ENCODE peak calls at places on chromosomes 11 and 22, in four cellular contexts. O is naive thymus-derived CD4-positive, alpha-beta T cell; B is tibial artery; P is PC-3. L is an unnamed sample.

GRCh38 chr22:25148149-25148691 is 51.4 kb upstream of the CRYBB3 start:
- DNase-seq in O (no peak), B (no peak), P (no peak), L (peak)

GRCh38 chr22:48350456-48350855 is 1477.2 kb downstream of the BRD1 start:
- DNase-seq in O (no peak), B (no peak), P (no peak), L (no peak)

GRCh38 chr22:48570912-48571311 is 1256.8 kb downstream of the BRD1 start:
- DNase-seq in O (no peak), B (no peak), P (no peak), L (no peak)

GRCh38 chr22:34760276-34761008 is 305.5 kb upstream of the ISX start:
- DNase-seq in O (no peak), B (no peak), P (no peak), L (no peak)

GRCh38 chr22:32411388-32411787 is 659 bp downstream of the RTCB start:
- DNase-seq in O (peak), B (no peak), P (peak), L (no peak)

GRCh38 chr11:3745161-3745560 is 52.2 kb downstream of the NUP98 start:
- DNase-seq in O (no peak), B (no peak), P (peak), L (no peak)

GRCh38 chr11:13327421-13327820 is 49.8 kb downstream of the BMAL1 start:
- DNase-seq in O (no peak), B (no peak), P (no peak), L (no peak)

GRCh38 chr22:31036671-31037550 is 44.2 kb upstream of the SMTN start:
- DNase-seq in O (no peak), B (peak), P (peak), L (peak)

GRCh38 chr11:707817-708420 is 1.9 kb downstream of the EPS8L2 start:
- DNase-seq in O (no peak), B (peak), P (peak), L (no peak)

GRCh38 chr11:62402226-62402625 is 16.6 kb upstream of the SCGB1A1 start:
- DNase-seq in O (peak), B (peak), P (no peak), L (peak)

GRCh38 chr22:37464181-37464580 is 22.0 kb downstream of the MFNG start:
- DNase-seq in O (no peak), B (no peak), P (no peak), L (no peak)

GRCh38 chr22:46287873-46288751 is 8.6 kb upstream of the GTSE1 start:
- DNase-seq in O (no peak), B (peak), P (no peak), L (peak)

GRCh38 chr11:128630367-128631230 is 43.2 kb upstream of the ETS1 start:
- DNase-seq in O (peak), B (peak), P (peak), L (peak)
- H3K4me3 ChIP-seq in O (peak), B (no peak), P (no peak), L (no peak)

GRCh38 chr11:112156153-112156552 is 7.7 kb downstream of the IL18 start:
- DNase-seq in O (no peak), B (no peak), P (no peak), L (no peak)

GRCh38 chr11:112157274-112157766 is 6.6 kb downstream of the IL18 start:
- DNase-seq in O (no peak), B (no peak), P (peak), L (no peak)

GRCh38 chr11:112160452-112160851 is 3.4 kb downstream of the IL18 start:
- DNase-seq in O (no peak), B (no peak), P (peak), L (no peak)

GRCh38 chr11:112159098-112159761 is 4.7 kb downstream of the IL18 start:
- DNase-seq in O (no peak), B (no peak), P (no peak), L (no peak)

GRCh38 chr11:112156594-112157273 is 7.2 kb downstream of the IL18 start:
- DNase-seq in O (no peak), B (no peak), P (no peak), L (no peak)
- H3K27ac ChIP-seq in O (no peak), B (no peak), P (peak), L (no peak)

GRCh38 chr11:75374646-75375045 is 23.2 kb upstream of the ARRB1 start:
- DNase-seq in O (no peak), B (no peak), P (no peak), L (no peak)

GRCh38 chr11:75365711-75366181 is 14.3 kb upstream of the ARRB1 start:
- DNase-seq in O (no peak), B (no peak), P (peak), L (peak)

GRCh38 chr11:75375626-75376025 is 23.7 kb upstream of the RPS3 start:
- DNase-seq in O (no peak), B (no peak), P (no peak), L (no peak)

GRCh38 chr11:75371930-75372876 is 20.7 kb upstream of the ARRB1 start:
- DNase-seq in O (no peak), B (no peak), P (peak), L (no peak)

DNA sequence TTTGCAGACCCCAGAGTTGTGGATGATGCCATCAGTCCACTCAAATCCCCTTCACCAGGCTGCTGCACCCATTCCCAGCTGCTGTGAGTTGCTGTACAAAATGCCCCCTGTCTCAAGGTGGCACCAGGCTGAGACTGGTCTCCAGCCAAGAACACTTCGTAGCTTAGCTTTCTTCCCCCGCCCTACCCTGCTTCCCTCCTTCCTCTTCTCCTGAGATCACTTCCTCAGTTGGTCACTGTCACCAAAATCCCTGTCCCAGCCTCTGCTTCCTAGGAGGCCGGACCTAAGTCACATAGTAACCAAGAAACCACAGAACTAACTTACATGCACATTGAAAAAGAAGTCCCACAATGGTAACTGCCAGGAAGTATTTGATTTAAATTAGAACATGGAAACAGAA is 18.4 kb upstream of the ARRB1 start:
- DNase-seq in O (no peak), B (no peak), P (peak), L (peak)
- H3K4me3 ChIP-seq in O (no peak), B (no peak), P (no peak), L (no peak)

GRCh38 chr11:12007230-12007593 is 1.2 kb downstream of the DKK3 start:
- DNase-seq in O (no peak), B (no peak), P (no peak), L (no peak)

GRCh38 chr11:12008790-12009616 is 577 bp upstream of the DKK3 start:
- DNase-seq in O (no peak), B (peak), P (no peak), L (peak)

GRCh38 chr11:12006552-12007229 is 1.7 kb downstream of the DKK3 start:
- DNase-seq in O (no peak), B (no peak), P (no peak), L (no peak)

GRCh38 chr11:12009617-12010321 is 1.3 kb upstream of the DKK3 start:
- DNase-seq in O (no peak), B (no peak), P (no peak), L (no peak)

GRCh38 chr11:12007769-12008737 is at the start of gene DKK3:
- DNase-seq in O (no peak), B (peak), P (no peak), L (no peak)
- H3K27ac ChIP-seq in O (no peak), B (peak), P (no peak), L (peak)

DNA sequence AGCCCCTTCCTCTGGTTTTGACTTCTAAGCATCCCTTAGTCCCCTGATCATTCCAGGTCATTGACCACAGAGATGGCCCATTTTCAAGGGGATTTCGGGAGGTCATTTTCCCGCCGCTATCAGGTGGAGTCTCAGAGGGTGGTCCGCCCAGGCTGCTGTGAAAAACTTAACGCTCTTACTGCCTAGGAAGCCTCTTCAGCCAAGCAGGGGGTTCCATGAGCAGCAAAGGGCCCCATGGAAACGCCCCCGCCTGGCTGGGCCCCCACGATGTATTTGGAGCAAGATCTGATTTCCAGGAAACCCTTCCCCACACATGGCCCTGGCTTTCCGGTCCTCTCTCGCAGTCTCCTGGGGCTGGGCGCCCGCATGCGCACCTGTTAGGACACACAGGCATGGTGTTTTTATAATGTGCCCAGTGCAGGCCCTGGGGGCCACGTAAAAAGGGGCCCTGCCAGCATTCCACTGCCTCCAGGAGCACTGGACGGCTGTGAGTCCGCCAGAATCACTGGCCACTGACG is 32.5 kb downstream of the ANO1 start:
- DNase-seq in O (no peak), B (no peak), P (no peak), L (no peak)
- H3K4me3 ChIP-seq in O (no peak), B (no peak), P (no peak), L (no peak)

GRCh38 chr11:1759851-1760220 is 3.9 kb downstream of the CTSD start:
- DNase-seq in O (no peak), B (no peak), P (no peak), L (no peak)
- H3K27ac ChIP-seq in O (peak), B (peak), P (no peak), L (no peak)

GRCh38 chr11:67439321-67440228 is 2.1 kb upstream of the PTPRCAP start:
- DNase-seq in O (no peak), B (peak), P (peak), L (peak)
- H3K4me3 ChIP-seq in O (peak), B (no peak), P (no peak), L (no peak)

GRCh38 chr22:42070517-42071422 is at the start of gene NAGA:
- DNase-seq in O (peak), B (peak), P (peak), L (peak)

GRCh38 chr22:42067706-42068350 is 2.8 kb downstream of the NAGA start:
- DNase-seq in O (no peak), B (no peak), P (no peak), L (no peak)

GRCh38 chr22:42072606-42073330 is 1.3 kb upstream of the PHETA2 start:
- DNase-seq in O (no peak), B (no peak), P (no peak), L (no peak)

GRCh38 chr22:42068351-42068730 is 2.3 kb downstream of the NAGA start:
- DNase-seq in O (no peak), B (no peak), P (no peak), L (no peak)

GRCh38 chr22:42069801-42070516 is 653 bp downstream of the NAGA start:
- DNase-seq in O (no peak), B (no peak), P (no peak), L (no peak)
- H3K27ac ChIP-seq in O (peak), B (peak), P (peak), L (no peak)

GRCh38 chr22:49670610-49671330 is 156.9 kb downstream of the BRD1 start:
- DNase-seq in O (no peak), B (peak), P (no peak), L (peak)
- H3K4me3 ChIP-seq in O (peak), B (peak), P (no peak), L (no peak)

L was measured in aorta.